ENCODE peak calls at places on chromosomes 16 and 17, in ten cellular contexts. One of them, this sample, is unnamed.

GRCh38 chr17:17783825-17784598 is 52.8 kb downstream of the SREBF1 start:
- DNase-seq in activated CD4-positive, CD25-positive, alpha-beta regulatory T cell: no peak
- DNase-seq in epithelial cell of prostate: no peak
- DNase-seq in activated naive CD8-positive, alpha-beta T cell treated with anti-CD3 and anti-CD28 coated beads, Interleukin-2, amount 50 U/mL, for 16 hours: no peak
- DNase-seq in choroid plexus epithelial cell: peak
- DNase-seq in iris pigment epithelial cell: peak
- DNase-seq in left kidney: peak
- DNase-seq in skeletal muscle cell: peak
- DNase-seq in M059J: peak
- DNase-seq in Daoy: peak
- DNase-seq in this sample: peak

GRCh38 chr17:76268015-76268749 is 3.0 kb downstream of the UBALD2 start:
- DNase-seq in activated CD4-positive, CD25-positive, alpha-beta regulatory T cell: peak
- DNase-seq in epithelial cell of prostate: peak
- DNase-seq in activated naive CD8-positive, alpha-beta T cell treated with anti-CD3 and anti-CD28 coated beads, Interleukin-2, amount 50 U/mL, for 16 hours: peak
- DNase-seq in choroid plexus epithelial cell: peak
- DNase-seq in iris pigment epithelial cell: peak
- DNase-seq in left kidney: peak
- DNase-seq in skeletal muscle cell: no peak
- DNase-seq in M059J: no peak
- DNase-seq in Daoy: peak
- DNase-seq in this sample: peak

GRCh38 chr17:30314474-30314873 is 19.4 kb downstream of the TMIGD1 start:
- DNase-seq in activated CD4-positive, CD25-positive, alpha-beta regulatory T cell: no peak
- DNase-seq in epithelial cell of prostate: no peak
- DNase-seq in activated naive CD8-positive, alpha-beta T cell treated with anti-CD3 and anti-CD28 coated beads, Interleukin-2, amount 50 U/mL, for 16 hours: no peak
- DNase-seq in choroid plexus epithelial cell: no peak
- DNase-seq in iris pigment epithelial cell: no peak
- DNase-seq in left kidney: no peak
- DNase-seq in skeletal muscle cell: no peak
- DNase-seq in M059J: no peak
- DNase-seq in Daoy: no peak
- DNase-seq in this sample: no peak

GRCh38 chr16:50166511-50167500 is 13.7 kb downstream of the TENT4B start:
- DNase-seq in activated CD4-positive, CD25-positive, alpha-beta regulatory T cell: no peak
- DNase-seq in epithelial cell of prostate: no peak
- DNase-seq in activated naive CD8-positive, alpha-beta T cell treated with anti-CD3 and anti-CD28 coated beads, Interleukin-2, amount 50 U/mL, for 16 hours: no peak
- DNase-seq in choroid plexus epithelial cell: no peak
- DNase-seq in iris pigment epithelial cell: no peak
- DNase-seq in left kidney: peak
- DNase-seq in skeletal muscle cell: no peak
- DNase-seq in M059J: peak
- DNase-seq in Daoy: peak
- DNase-seq in this sample: no peak

GRCh38 chr17:40021471-40021961 is 6.3 kb downstream of the CSF3 start:
- DNase-seq in activated CD4-positive, CD25-positive, alpha-beta regulatory T cell: no peak
- DNase-seq in epithelial cell of prostate: peak
- DNase-seq in activated naive CD8-positive, alpha-beta T cell treated with anti-CD3 and anti-CD28 coated beads, Interleukin-2, amount 50 U/mL, for 16 hours: no peak
- DNase-seq in choroid plexus epithelial cell: peak
- DNase-seq in iris pigment epithelial cell: peak
- DNase-seq in left kidney: no peak
- DNase-seq in skeletal muscle cell: no peak
- DNase-seq in M059J: peak
- DNase-seq in Daoy: peak
- DNase-seq in this sample: no peak

GRCh38 chr17:2928294-2928890 is 132.2 kb downstream of the RAP1GAP2 start:
- DNase-seq in activated CD4-positive, CD25-positive, alpha-beta regulatory T cell: no peak
- DNase-seq in epithelial cell of prostate: no peak
- DNase-seq in activated naive CD8-positive, alpha-beta T cell treated with anti-CD3 and anti-CD28 coated beads, Interleukin-2, amount 50 U/mL, for 16 hours: no peak
- DNase-seq in choroid plexus epithelial cell: no peak
- DNase-seq in iris pigment epithelial cell: no peak
- DNase-seq in left kidney: no peak
- DNase-seq in skeletal muscle cell: no peak
- DNase-seq in M059J: no peak
- DNase-seq in Daoy: no peak
- DNase-seq in this sample: peak

GRCh38 chr17:53150101-53150698 is 672.5 kb upstream of the KIF2B start:
- DNase-seq in activated CD4-positive, CD25-positive, alpha-beta regulatory T cell: no peak
- DNase-seq in epithelial cell of prostate: no peak
- DNase-seq in activated naive CD8-positive, alpha-beta T cell treated with anti-CD3 and anti-CD28 coated beads, Interleukin-2, amount 50 U/mL, for 16 hours: no peak
- DNase-seq in choroid plexus epithelial cell: no peak
- DNase-seq in iris pigment epithelial cell: no peak
- DNase-seq in left kidney: peak
- DNase-seq in skeletal muscle cell: no peak
- DNase-seq in M059J: no peak
- DNase-seq in Daoy: no peak
- DNase-seq in this sample: no peak

GRCh38 chr16:31061126-31061812 is 12.8 kb downstream of the ZNF668 start:
- DNase-seq in activated CD4-positive, CD25-positive, alpha-beta regulatory T cell: no peak
- DNase-seq in epithelial cell of prostate: no peak
- DNase-seq in activated naive CD8-positive, alpha-beta T cell treated with anti-CD3 and anti-CD28 coated beads, Interleukin-2, amount 50 U/mL, for 16 hours: no peak
- DNase-seq in choroid plexus epithelial cell: no peak
- DNase-seq in iris pigment epithelial cell: no peak
- DNase-seq in left kidney: no peak
- DNase-seq in skeletal muscle cell: no peak
- DNase-seq in M059J: no peak
- DNase-seq in Daoy: no peak
- DNase-seq in this sample: no peak

GRCh38 chr16:71698491-71698890 is 26.0 kb downstream of the PHLPP2 start:
- DNase-seq in activated CD4-positive, CD25-positive, alpha-beta regulatory T cell: no peak
- DNase-seq in epithelial cell of prostate: no peak
- DNase-seq in activated naive CD8-positive, alpha-beta T cell treated with anti-CD3 and anti-CD28 coated beads, Interleukin-2, amount 50 U/mL, for 16 hours: no peak
- DNase-seq in choroid plexus epithelial cell: no peak
- DNase-seq in iris pigment epithelial cell: no peak
- DNase-seq in left kidney: no peak
- DNase-seq in skeletal muscle cell: no peak
- DNase-seq in M059J: no peak
- DNase-seq in Daoy: no peak
- DNase-seq in this sample: no peak

GRCh38 chr16:85162478-85163277 is 50.4 kb upstream of the CIBAR2 start:
- DNase-seq in activated CD4-positive, CD25-positive, alpha-beta regulatory T cell: no peak
- DNase-seq in epithelial cell of prostate: no peak
- DNase-seq in activated naive CD8-positive, alpha-beta T cell treated with anti-CD3 and anti-CD28 coated beads, Interleukin-2, amount 50 U/mL, for 16 hours: no peak
- DNase-seq in choroid plexus epithelial cell: peak
- DNase-seq in iris pigment epithelial cell: peak
- DNase-seq in left kidney: peak
- DNase-seq in skeletal muscle cell: peak
- DNase-seq in M059J: peak
- DNase-seq in Daoy: peak
- DNase-seq in this sample: peak

GRCh38 chr16:84763164-84763563 is 56.6 kb upstream of the CRISPLD2 start:
- DNase-seq in activated CD4-positive, CD25-positive, alpha-beta regulatory T cell: no peak
- DNase-seq in epithelial cell of prostate: no peak
- DNase-seq in activated naive CD8-positive, alpha-beta T cell treated with anti-CD3 and anti-CD28 coated beads, Interleukin-2, amount 50 U/mL, for 16 hours: no peak
- DNase-seq in choroid plexus epithelial cell: no peak
- DNase-seq in iris pigment epithelial cell: no peak
- DNase-seq in left kidney: no peak
- DNase-seq in skeletal muscle cell: no peak
- DNase-seq in M059J: no peak
- DNase-seq in Daoy: no peak
- DNase-seq in this sample: no peak

GRCh38 chr17:42526031-42526444 is 10.0 kb upstream of the NAGLU start:
- DNase-seq in activated CD4-positive, CD25-positive, alpha-beta regulatory T cell: no peak
- DNase-seq in epithelial cell of prostate: no peak
- DNase-seq in activated naive CD8-positive, alpha-beta T cell treated with anti-CD3 and anti-CD28 coated beads, Interleukin-2, amount 50 U/mL, for 16 hours: no peak
- DNase-seq in choroid plexus epithelial cell: peak
- DNase-seq in iris pigment epithelial cell: peak
- DNase-seq in left kidney: no peak
- DNase-seq in skeletal muscle cell: no peak
- DNase-seq in M059J: peak
- DNase-seq in Daoy: no peak
- DNase-seq in this sample: no peak

GRCh38 chr17:72267601-72268000 is 146.8 kb downstream of the SOX9 start:
- DNase-seq in activated CD4-positive, CD25-positive, alpha-beta regulatory T cell: no peak
- DNase-seq in epithelial cell of prostate: no peak
- DNase-seq in activated naive CD8-positive, alpha-beta T cell treated with anti-CD3 and anti-CD28 coated beads, Interleukin-2, amount 50 U/mL, for 16 hours: no peak
- DNase-seq in choroid plexus epithelial cell: no peak
- DNase-seq in iris pigment epithelial cell: no peak
- DNase-seq in left kidney: no peak
- DNase-seq in skeletal muscle cell: no peak
- DNase-seq in M059J: peak
- DNase-seq in Daoy: no peak
- DNase-seq in this sample: no peak

GRCh38 chr17:350706-351435 is 1.7 kb downstream of the RPH3AL start:
- DNase-seq in activated CD4-positive, CD25-positive, alpha-beta regulatory T cell: no peak
- DNase-seq in epithelial cell of prostate: peak
- DNase-seq in activated naive CD8-positive, alpha-beta T cell treated with anti-CD3 and anti-CD28 coated beads, Interleukin-2, amount 50 U/mL, for 16 hours: no peak
- DNase-seq in choroid plexus epithelial cell: peak
- DNase-seq in iris pigment epithelial cell: no peak
- DNase-seq in left kidney: peak
- DNase-seq in skeletal muscle cell: no peak
- DNase-seq in M059J: peak
- DNase-seq in Daoy: peak
- DNase-seq in this sample: peak